ENCODE peak calls at places on chromosomes 4 and X, in seven cellular contexts. Z is naive thymus-derived CD4-positive, alpha-beta T cell; T is astrocyte; F is NT2/D1; D is gastrocnemius medialis; V is IMR-90; O is upper lobe of right lung. U is an unnamed sample. For H3K4me1, the result is how much of the 10 kb centered on the place peaks cover.

GRCh38 chr4:121154103-121154515 is 10.0 kb downstream of the TNIP3 start:
- DNase-seq in Z (peak), T (no peak), F (no peak), D (no peak), V (no peak), O (no peak), U (no peak)

GRCh38 chr4:150010525-150011126 is 67.6 kb upstream of the DCLK2 start:
- DNase-seq in Z (no peak), T (peak), F (peak), D (no peak), V (peak), O (no peak), U (peak)

GRCh38 chrX:91434351-91435168 is at the start of gene PABPC5:
- DNase-seq in Z (no peak), T (peak), F (peak), D (peak), V (peak), O (peak), U (peak)

GRCh38 chrX:153641575-153642312 is 5.3 kb upstream of the DUSP9 start:
- DNase-seq in Z (no peak), T (no peak), F (no peak), D (no peak), V (no peak), O (no peak), U (no peak)

GRCh38 chrX:76148753-76149152 is 24.1 kb upstream of the PBDC1 start:
- DNase-seq in Z (peak), T (peak), F (no peak), D (peak), V (peak), O (no peak), U (no peak)

GRCh38 chr4:100517864-100518341 is at the start of gene EMCN:
- DNase-seq in Z (no peak), T (no peak), F (no peak), D (no peak), V (no peak), O (no peak), U (no peak)

GRCh38 chr4:113684534-113685091 is 76.9 kb downstream of the CAMK2D start:
- DNase-seq in Z (no peak), T (peak), F (no peak), D (peak), V (peak), O (no peak), U (peak)

GRCh38 chrX:49273181-49273727 is 3.7 kb downstream of the PPP1R3F start:
- DNase-seq in Z (peak), T (no peak), F (no peak), D (no peak), V (no peak), O (no peak), U (no peak)

GRCh38 chr4:24103434-24104168 is 213.8 kb upstream of the PPARGC1A start:
- DNase-seq in Z (no peak), T (peak), F (no peak), D (no peak), V (peak), O (no peak), U (no peak)

GRCh38 chr4:85968945-85969830 is 390.7 kb downstream of the MAPK10 start:
- DNase-seq in Z (no peak), T (peak), F (no peak), D (no peak), V (peak), O (no peak), U (no peak)

GRCh38 chrX:149939271-149940014 is 1.2 kb upstream of the EOLA2 start:
- DNase-seq in Z (peak), T (peak), F (peak), D (peak), V (peak), O (peak), U (peak)

GRCh38 chr4:72536443-72536842 is 32.6 kb downstream of the ADAMTS3 start:
- DNase-seq in Z (no peak), T (no peak), F (no peak), D (no peak), V (no peak), O (no peak), U (no peak)

GRCh38 chrX:70439016-70439415 is 5.6 kb upstream of the DLG3 start:
- DNase-seq in Z (no peak), T (peak), F (no peak), D (no peak), V (no peak), O (no peak), U (no peak)

DNA sequence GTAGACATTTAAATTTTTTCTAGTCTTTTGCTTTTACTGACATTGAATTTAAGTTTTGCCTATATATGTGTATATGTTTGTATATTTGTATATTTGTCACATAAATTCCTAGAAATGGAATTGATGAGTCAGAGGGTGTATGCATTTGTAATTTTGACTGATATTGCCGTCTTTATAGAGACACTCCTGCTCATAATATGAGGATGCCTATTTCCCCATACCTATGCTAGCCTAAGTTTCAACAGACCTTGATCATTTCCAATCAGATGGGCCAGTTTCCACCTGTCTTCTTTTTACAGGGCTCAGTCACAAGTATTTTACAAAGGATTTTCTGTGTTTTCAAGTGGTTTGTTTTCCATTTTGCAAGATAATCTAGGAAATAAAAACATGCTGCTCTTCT is 10.8 kb downstream of the PDLIM5 start:
- DNase-seq in Z (no peak), T (no peak), F (no peak), D (no peak), V (no peak), O (no peak), U (no peak)
- H3K4me1 ChIP-seq in Z (under half), T (under half), F (under half), D (half or more), V (under half), O (under half), U (under half)

GRCh38 chr4:108152980-108153379 is 15.8 kb downstream of the LEF1 start:
- DNase-seq in Z (no peak), T (no peak), F (no peak), D (no peak), V (no peak), O (no peak), U (no peak)
- H3K4me1 ChIP-seq in Z (under half), T (under half), F (under half), D (under half), V (under half), O (under half), U (under half)

DNA sequence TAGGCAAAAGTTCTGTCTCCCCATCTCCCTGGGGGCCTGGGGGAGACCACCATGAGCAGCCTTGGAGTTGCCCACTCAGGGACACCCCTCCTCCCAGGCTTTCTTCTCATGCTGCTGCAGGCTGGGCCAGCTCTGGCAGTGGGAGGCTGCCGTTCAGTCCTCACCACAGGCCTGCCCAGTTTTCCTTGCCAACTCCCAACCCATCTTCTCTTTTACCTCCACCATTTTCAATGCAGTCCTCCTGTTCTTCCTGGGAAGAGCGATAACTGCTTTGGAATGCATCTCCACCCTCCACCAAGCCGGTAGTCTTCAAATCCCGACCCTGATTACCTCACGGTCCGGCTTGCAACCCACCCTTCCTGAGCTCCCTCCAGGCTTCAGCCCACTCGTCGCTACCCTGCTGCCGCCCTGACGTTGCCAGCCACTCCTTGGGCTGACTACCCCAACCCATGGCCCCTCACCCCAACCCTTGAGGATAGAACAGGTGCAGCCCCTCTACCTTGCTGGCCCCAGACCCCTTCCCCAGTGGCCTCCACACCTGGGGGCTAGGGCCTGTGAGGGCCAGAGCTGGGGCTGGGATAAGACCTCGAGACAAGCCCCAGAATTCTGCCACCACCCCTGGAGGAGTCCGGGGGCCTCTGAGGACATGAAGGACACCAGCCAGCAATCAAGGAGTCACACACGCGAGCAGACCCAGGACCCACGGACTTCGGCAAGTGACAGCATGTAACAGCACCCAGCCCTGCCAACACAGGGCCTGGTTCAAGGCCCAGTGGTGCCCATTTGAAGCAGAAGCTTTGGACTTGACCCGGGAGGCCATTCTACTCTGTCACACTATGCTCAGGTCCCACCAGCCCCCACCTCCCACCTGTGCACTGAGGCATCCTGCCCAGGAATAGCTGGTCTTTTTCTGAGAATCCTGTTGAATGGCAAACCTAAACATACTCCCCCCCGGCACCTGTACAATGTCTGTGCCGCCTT is 9.2 kb downstream of the WDR1 start:
- DNase-seq in Z (no peak), T (no peak), F (no peak), D (peak), V (peak), O (no peak), U (no peak)
- H3K4me1 ChIP-seq in Z (half or more), T (half or more), F (under half), D (half or more), V (half or more), O (half or more), U (half or more)

GRCh38 chr4:151204925-151205524 is 71.9 kb upstream of the PRSS48 start:
- DNase-seq in Z (no peak), T (no peak), F (no peak), D (no peak), V (no peak), O (no peak), U (no peak)
- H3K4me1 ChIP-seq in Z (under half), T (under half), F (under half), D (under half), V (under half), O (under half), U (half or more)

GRCh38 chr4:16914208-16914607 is 15.8 kb upstream of the LDB2 start:
- DNase-seq in Z (no peak), T (peak), F (no peak), D (no peak), V (peak), O (no peak), U (no peak)
- H3K4me1 ChIP-seq in Z (under half), T (under half), F (under half), D (under half), V (under half), O (under half), U (under half)

GRCh38 chr4:6944311-6945051 is 34.9 kb downstream of the TBC1D14 start:
- DNase-seq in Z (no peak), T (no peak), F (no peak), D (no peak), V (no peak), O (no peak), U (no peak)
- H3K4me1 ChIP-seq in Z (under half), T (under half), F (under half), D (under half), V (under half), O (under half), U (under half)